ENCODE peak calls at places on chromosomes 4 and X, in seven cellular contexts. Z is cardiac muscle cell, Y is uterus, N is IMR-90, J is HCT116, G is transverse colon, S is Karpas-422. Q is an unnamed sample.

GRCh38 chr4:181971973-181972372 is 271.2 kb upstream of the TENM3 start:
- DNase-seq in G (no peak), N (peak; percentile 64), S (no peak), Z (peak; percentile 70), Y (peak; percentile 19), J (no peak), Q (no peak)

GRCh38 chrX:13092455-13092941 is 48.1 kb upstream of the FAM9C start:
- DNase-seq in Z (no peak), Y (no peak), G (peak; percentile 75), N (no peak), S (no peak), J (no peak), Q (no peak)

GRCh38 chr4:17027495-17027894 is 129.1 kb upstream of the LDB2 start:
- DNase-seq in S (no peak), Y (no peak), N (peak; percentile 99), J (peak; percentile 73), Z (peak; percentile 97), G (no peak), Q (no peak)

GRCh38 chr4:31189938-31190337 is 469.8 kb downstream of the PCDH7 start:
- DNase-seq in J (no peak), G (no peak), N (no peak), S (no peak), Z (no peak), Y (no peak), Q (no peak)

GRCh38 chr4:7757501-7758443 is 181.9 kb downstream of the AFAP1 start:
- DNase-seq in Y (peak; percentile 65), Z (no peak), J (no peak), S (no peak), N (no peak), G (no peak), Q (no peak)

GRCh38 chr4:21507439-21507838 is 441.1 kb downstream of the KCNIP4 start:
- DNase-seq in Z (peak; percentile 29), Y (no peak), J (no peak), G (no peak), N (no peak), S (peak; percentile 41), Q (no peak)

GRCh38 chr4:87103691-87104187 is 116.7 kb downstream of the KLHL8 start:
- DNase-seq in Z (peak; percentile 83), Y (no peak), J (peak; percentile 41), N (peak; percentile 84), S (no peak), G (no peak), Q (no peak)

GRCh38 chr4:2858451-2859217 is 15.0 kb downstream of the ADD1 start:
- DNase-seq in Z (peak; percentile 65), J (no peak), S (no peak), Y (no peak), N (peak; percentile 58), G (peak; percentile 46), Q (no peak)

GRCh38 chr4:86523333-86523732 is 70.8 kb upstream of the PTPN13 start:
- DNase-seq in Y (no peak), G (no peak), S (no peak), Z (no peak), N (no peak), J (no peak), Q (no peak)

GRCh38 chr4:4427886-4428285 is 41.0 kb downstream of the NSG1 start:
- DNase-seq in J (no peak), S (no peak), G (no peak), Y (peak; percentile 3), N (no peak), Z (no peak), Q (no peak)

GRCh38 chr4:19689511-19689910 is 562.2 kb upstream of the SLIT2 start:
- DNase-seq in S (no peak), Y (no peak), G (no peak), Z (peak; percentile 79), J (no peak), N (peak; percentile 75), Q (no peak)

GRCh38 chrX:115178473-115178872 is 10.7 kb upstream of the RBMXL3 start:
- DNase-seq in N (no peak), J (no peak), Y (no peak), S (no peak), Z (no peak), G (no peak), Q (no peak)

GRCh38 chr4:8030121-8030781 is 90.6 kb upstream of the AFAP1 start:
- DNase-seq in S (no peak), Z (no peak), G (no peak), Y (no peak), N (no peak), J (no peak), Q (no peak)

GRCh38 chr4:46274717-46275116 is 115.2 kb downstream of the GABRA2 start:
- DNase-seq in N (no peak), S (peak; percentile 57), Y (no peak), G (no peak), Z (peak; percentile 3), J (no peak), Q (no peak)

GRCh38 chr4:10028910-10029309 is 7.6 kb upstream of the SLC2A9 start:
- DNase-seq in G (no peak), S (no peak), Z (no peak), N (no peak), J (no peak), Y (no peak), Q (no peak)

GRCh38 chrX:151754042-151754419 is 19.5 kb downstream of the CNGA2 start:
- DNase-seq in J (peak; percentile 10), Z (peak; percentile 24), S (no peak), N (peak; percentile 8), G (no peak), Y (peak; percentile 22), Q (peak; percentile 32)

GRCh38 chr4:1981251-1982055 is 27.3 kb downstream of the NELFA start:
- DNase-seq in S (no peak), Y (no peak), G (peak; percentile 55), Z (no peak), J (peak; percentile 12), N (peak; percentile 11), Q (peak; percentile 40)

GRCh38 chr4:76597423-76597979 is 162.5 kb downstream of the SHROOM3 start:
- DNase-seq in N (no peak), Y (no peak), J (no peak), G (no peak), S (no peak), Z (no peak), Q (no peak)

GRCh38 chr4:23368081-23368697 is 521.7 kb downstream of the PPARGC1A start:
- DNase-seq in Z (peak; percentile 7), N (peak; percentile 1), Y (no peak), S (peak; percentile 59), J (no peak), G (peak; percentile 44), Q (peak; percentile 15)

GRCh38 chr4:3871181-3871852 is 105.1 kb downstream of the ADRA2C start:
- DNase-seq in S (no peak), G (no peak), N (no peak), J (no peak), Z (peak; percentile 9), Y (no peak), Q (no peak)

GRCh38 chrX:103356897-103357296 is 591 bp downstream of the TCEAL9 start:
- DNase-seq in Y (peak; percentile 33), S (no peak), N (no peak), Z (peak; percentile 28), J (no peak), G (peak; percentile 37), Q (peak; percentile 52)

GRCh38 chr4:78032446-78032845 is 24.7 kb upstream of the FRAS1 start:
- DNase-seq in Z (no peak), J (no peak), Y (no peak), S (no peak), N (no peak), G (no peak), Q (no peak)

GRCh38 chrX:24890677-24891076 is 125.1 kb downstream of the ARX start:
- DNase-seq in N (no peak), Z (no peak), J (no peak), Y (no peak), S (no peak), G (no peak), Q (no peak)

GRCh38 chr4:87017580-87018061 is 82.8 kb downstream of the AFF1 start:
- DNase-seq in Y (no peak), N (peak; percentile 88), Z (peak; percentile 88), G (no peak), J (no peak), S (no peak), Q (no peak)

GRCh38 chr4:98899277-98899676 is 29.7 kb downstream of the EIF4E start:
- DNase-seq in Z (no peak), G (no peak), N (no peak), J (no peak), S (no peak), Y (no peak), Q (no peak)

GRCh38 chr4:114281561-114281960 is 302.1 kb upstream of the ARSJ start:
- DNase-seq in J (no peak), Y (no peak), G (no peak), N (peak; percentile 91), S (no peak), Z (peak; percentile 64), Q (no peak)

GRCh38 chr4:3791910-3792542 is 25.8 kb downstream of the ADRA2C start:
- DNase-seq in Z (peak; percentile 39), G (peak; percentile 40), N (peak; percentile 8), J (no peak), Y (no peak), S (peak; percentile 72), Q (peak; percentile 73)

GRCh38 chr4:6228158-6229067 is 28.1 kb upstream of the JAKMIP1 start:
- DNase-seq in G (no peak), Y (no peak), N (no peak), Z (no peak), S (no peak), J (no peak), Q (no peak)

GRCh38 chr4:114479595-114479994 is 119.0 kb upstream of the UGT8 start:
- DNase-seq in N (no peak), S (no peak), Y (no peak), Z (no peak), J (no peak), G (no peak), Q (no peak)

GRCh38 chr4:183798921-183799307 is 106.2 kb upstream of the STOX2 start:
- DNase-seq in S (no peak), Z (no peak), N (no peak), G (no peak), Y (no peak), J (no peak), Q (no peak)

GRCh38 chr4:33616121-33616520 is 2628.2 kb downstream of the ARAP2 start:
- DNase-seq in Y (no peak), Z (no peak), J (no peak), G (no peak), S (no peak), N (no peak), Q (no peak)
- H3K4me1 ChIP-seq in Y (no peaks in the 10 kb centered on the region), Z (no peaks in the 10 kb centered on the region), J (no peaks in the 10 kb centered on the region), G (no peaks in the 10 kb centered on the region), S (no peaks in the 10 kb centered on the region), N (no peaks in the 10 kb centered on the region), Q (no peaks in the 10 kb centered on the region)

GRCh38 chrX:65595460-65595876 is 60.9 kb upstream of the LAS1L start:
- DNase-seq in Z (peak; percentile 94), S (peak; percentile 97), Y (peak; percentile 93), G (peak; percentile 98), N (peak; percentile 93), J (peak; percentile 84), Q (peak; percentile 91)
- H3K4me1 ChIP-seq in Z (no peaks in the 10 kb centered on the region), S (peaks cover 8% of the 10 kb centered on the region), Y (peaks cover 4% of the 10 kb centered on the region), G (no peaks in the 10 kb centered on the region), N (no peaks in the 10 kb centered on the region), J (peaks cover 11% of the 10 kb centered on the region), Q (peaks cover 5% of the 10 kb centered on the region)

GRCh38 chrX:40150503-40150902 is 52.7 kb upstream of the BCOR start:
- DNase-seq in Y (no peak), Z (no peak), N (no peak), G (no peak), J (no peak), S (no peak), Q (no peak)
- H3K4me1 ChIP-seq in Y (no peaks in the 10 kb centered on the region), Z (peaks cover 49% of the 10 kb centered on the region), N (peaks cover 2% of the 10 kb centered on the region), G (peaks cover 35% of the 10 kb centered on the region), J (peaks cover 62% of the 10 kb centered on the region), S (peaks cover 13% of the 10 kb centered on the region), Q (peaks cover 52% of the 10 kb centered on the region)

GRCh38 chr4:24547979-24548378 is 36.4 kb downstream of the DHX15 start:
- DNase-seq in Z (no peak), S (no peak), N (no peak), G (no peak), Y (no peak), J (no peak), Q (no peak)
- H3K4me1 ChIP-seq in Z (peaks cover 26% of the 10 kb centered on the region), S (no peaks in the 10 kb centered on the region), N (peaks cover 9% of the 10 kb centered on the region), G (peaks cover 7% of the 10 kb centered on the region), Y (no peaks in the 10 kb centered on the region), J (no peaks in the 10 kb centered on the region), Q (peaks cover 22% of the 10 kb centered on the region)